ENCODE peak calls at places on chromosomes 6 and 20, in nine cellular contexts. B is AG04450; V is CD4-positive, alpha-beta T cell; A is heart right ventricle; H is IMR-90; U is left ventricle myocardium inferior; M is CD4-positive, CD25-positive, alpha-beta regulatory T cell; O is effector memory CD4-positive, alpha-beta T cell; L is naive thymus-derived CD4-positive, alpha-beta T cell. J is an unnamed sample.

GRCh38 chr6:34341481-34341971 is 50.9 kb downstream of the NUDT3 start:
- DNase-seq in B (no peak), V (no peak), A (no peak), H (peak), U (no peak), M (no peak), O (no peak), L (no peak), J (no peak)

GRCh38 chr6:105459049-105459448 is 56.2 kb upstream of the PREP start:
- DNase-seq in B (no peak), V (no peak), A (no peak), H (no peak), U (no peak), M (peak), O (peak), L (no peak), J (peak)

GRCh38 chr6:17167327-17167979 is 65.6 kb downstream of the STMND1 start:
- DNase-seq in B (no peak), V (no peak), A (peak), H (peak), U (peak), M (no peak), O (no peak), L (no peak), J (peak)

GRCh38 chr20:23091741-23092408 is 5.8 kb upstream of the CD93 start:
- DNase-seq in B (no peak), V (no peak), A (no peak), H (no peak), U (no peak), M (no peak), O (no peak), L (no peak), J (no peak)

GRCh38 chr6:26351544-26351953 is 13.4 kb upstream of the BTN3A2 start:
- DNase-seq in B (peak), V (no peak), A (no peak), H (peak), U (no peak), M (no peak), O (no peak), L (no peak), J (peak)

GRCh38 chr20:10640897-10641296 is 32.9 kb downstream of the JAG1 start:
- DNase-seq in B (no peak), V (no peak), A (no peak), H (no peak), U (no peak), M (no peak), O (no peak), L (no peak), J (no peak)

GRCh38 chr6:2781685-2782355 is 16.6 kb downstream of the WRNIP1 start:
- DNase-seq in B (no peak), V (no peak), A (no peak), H (no peak), U (no peak), M (no peak), O (no peak), L (no peak), J (no peak)

GRCh38 chr20:11035211-11035610 is 361.4 kb upstream of the JAG1 start:
- DNase-seq in B (no peak), V (no peak), A (no peak), H (no peak), U (no peak), M (no peak), O (no peak), L (no peak), J (no peak)

GRCh38 chr6:40160826-40161225 is 226.6 kb upstream of the MOCS1 start:
- DNase-seq in B (no peak), V (no peak), A (no peak), H (no peak), U (no peak), M (no peak), O (no peak), L (no peak), J (no peak)

GRCh38 chr20:29689411-29690225 is 1567.8 kb upstream of the DEFB115 start:
- DNase-seq in B (no peak), V (no peak), A (peak), H (no peak), U (peak), M (no peak), O (no peak), L (peak), J (no peak)

GRCh38 chr20:10260316-10260715 is 41.7 kb downstream of the SNAP25 start:
- DNase-seq in B (no peak), V (no peak), A (no peak), H (no peak), U (no peak), M (no peak), O (no peak), L (no peak), J (no peak)

GRCh38 chr20:59784365-59785117 is 148.9 kb downstream of the SYCP2 start:
- DNase-seq in B (no peak), V (no peak), A (no peak), H (no peak), U (no peak), M (no peak), O (no peak), L (no peak), J (no peak)

GRCh38 chr20:57902478-57902877 is 192.7 kb upstream of the PMEPA1 start:
- DNase-seq in B (no peak), V (no peak), A (no peak), H (peak), U (no peak), M (no peak), O (no peak), L (no peak), J (peak)

GRCh38 chr20:14406495-14406894 is 69.1 kb upstream of the FLRT3 start:
- DNase-seq in B (no peak), V (no peak), A (no peak), H (peak), U (no peak), M (no peak), O (no peak), L (no peak), J (peak)

GRCh38 chr6:147930743-147931142 is 411.9 kb upstream of the SASH1 start:
- DNase-seq in B (no peak), V (no peak), A (no peak), H (no peak), U (no peak), M (no peak), O (no peak), L (no peak), J (no peak)

GRCh38 chr6:52577022-52577777 is at the start of gene TRAM2:
- DNase-seq in B (no peak), V (peak), A (peak), H (peak), U (peak), M (peak), O (peak), L (peak), J (peak)

GRCh38 chr6:39189915-39190544 is 39.2 kb downstream of the KCNK5 start:
- DNase-seq in B (no peak), V (no peak), A (no peak), H (peak), U (peak), M (peak), O (no peak), L (no peak), J (peak)

GRCh38 chr6:81763051-81763450 is 10.6 kb upstream of the TENT5A start:
- DNase-seq in B (no peak), V (no peak), A (no peak), H (no peak), U (no peak), M (no peak), O (no peak), L (no peak), J (no peak)

GRCh38 chr6:106098383-106099234 is 12.5 kb downstream of the PRDM1 start:
- DNase-seq in B (no peak), V (peak), A (peak), H (peak), U (no peak), M (peak), O (peak), L (peak), J (peak)

GRCh38 chr6:13390658-13391057 is 62.3 kb upstream of the TBC1D7 start:
- DNase-seq in B (no peak), V (no peak), A (no peak), H (no peak), U (no peak), M (peak), O (no peak), L (no peak), J (no peak)

GRCh38 chr20:36507746-36508145 is 33.6 kb upstream of the MYL9 start:
- DNase-seq in B (no peak), V (no peak), A (no peak), H (no peak), U (no peak), M (no peak), O (no peak), L (no peak), J (no peak)

GRCh38 chr6:5094327-5094726 is 9.2 kb downstream of the PPP1R3G start:
- DNase-seq in B (peak), V (no peak), A (no peak), H (peak), U (no peak), M (no peak), O (no peak), L (no peak), J (peak)

GRCh38 chr6:5095236-5095635 is 10.1 kb downstream of the PPP1R3G start:
- DNase-seq in B (no peak), V (no peak), A (no peak), H (peak), U (no peak), M (no peak), O (no peak), L (no peak), J (peak)

GRCh38 chr6:5099537-5099936 is 14.4 kb downstream of the PPP1R3G start:
- DNase-seq in B (no peak), V (no peak), A (no peak), H (no peak), U (no peak), M (no peak), O (no peak), L (no peak), J (no peak)

GRCh38 chr6:5098501-5099270 is 13.5 kb downstream of the PPP1R3G start:
- DNase-seq in B (no peak), V (no peak), A (no peak), H (no peak), U (no peak), M (no peak), O (no peak), L (no peak), J (no peak)

GRCh38 chr6:5096482-5096881 is 11.3 kb downstream of the PPP1R3G start:
- DNase-seq in B (no peak), V (no peak), A (peak), H (no peak), U (peak), M (no peak), O (no peak), L (no peak), J (no peak)
- H3K27ac ChIP-seq in B (no peak), V (no peak), A (peak), H (no peak), U (peak), M (no peak), O (no peak), L (no peak), J (no peak)

DNA sequence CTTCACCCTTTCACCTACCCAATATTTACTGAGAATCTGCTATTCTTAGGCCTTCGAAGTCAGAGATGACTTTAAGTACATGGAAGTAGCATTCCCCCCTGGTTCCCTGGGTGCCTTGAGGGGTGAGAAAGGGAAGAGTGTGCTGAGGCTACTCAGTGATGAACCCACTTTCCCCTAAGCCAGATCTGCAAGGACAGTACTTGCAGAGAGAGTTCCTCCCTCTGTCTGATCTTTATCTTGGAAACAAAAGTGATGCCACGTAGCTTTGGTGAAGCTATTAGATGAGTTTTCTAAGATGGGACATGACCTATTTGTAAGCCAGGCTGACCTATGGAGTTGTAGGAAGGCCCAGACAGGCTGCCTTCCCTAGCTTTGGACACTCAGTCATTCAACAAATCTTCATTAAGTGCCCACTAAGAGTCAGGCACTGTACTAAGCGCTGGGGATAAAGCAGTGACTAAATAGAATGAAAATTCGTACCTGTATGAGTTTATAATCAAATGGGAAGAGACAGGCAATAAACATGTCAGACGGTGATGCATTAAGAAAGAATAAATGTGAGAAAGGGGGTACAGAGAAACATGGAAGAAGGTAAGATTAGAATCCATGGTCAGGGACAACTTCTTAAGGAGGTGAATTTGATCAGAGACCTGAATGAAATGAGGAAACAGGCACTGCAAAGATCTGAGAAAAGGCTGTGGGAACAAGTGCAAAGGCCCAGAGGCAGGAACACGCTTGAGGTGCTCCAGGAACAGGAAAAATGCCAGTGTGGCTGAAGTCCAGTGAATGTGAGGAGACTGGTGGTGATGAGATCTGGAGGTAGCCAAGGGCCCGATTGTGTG is 42.2 kb downstream of the BCL2L1 start:
- DNase-seq in B (no peak), V (no peak), A (no peak), H (no peak), U (no peak), M (no peak), O (no peak), L (no peak), J (no peak)
- H3K27ac ChIP-seq in B (no peak), V (no peak), A (peak), H (no peak), U (peak), M (peak), O (no peak), L (peak), J (no peak)

GRCh38 chr20:64038579-64039292 is 2.8 kb downstream of the C20orf204 start:
- DNase-seq in B (no peak), V (peak), A (peak), H (peak), U (peak), M (peak), O (peak), L (peak), J (peak)

GRCh38 chr20:64040231-64041039 is 4.5 kb downstream of the C20orf204 start:
- DNase-seq in B (no peak), V (no peak), A (no peak), H (no peak), U (no peak), M (no peak), O (no peak), L (no peak), J (no peak)

GRCh38 chr20:64041040-64041780 is 5.2 kb downstream of the C20orf204 start:
- DNase-seq in B (no peak), V (no peak), A (no peak), H (no peak), U (no peak), M (no peak), O (no peak), L (no peak), J (no peak)

GRCh38 chr20:64038252-64038578 is 2.2 kb downstream of the C20orf204 start:
- DNase-seq in B (no peak), V (no peak), A (no peak), H (no peak), U (no peak), M (no peak), O (no peak), L (no peak), J (no peak)

DNA sequence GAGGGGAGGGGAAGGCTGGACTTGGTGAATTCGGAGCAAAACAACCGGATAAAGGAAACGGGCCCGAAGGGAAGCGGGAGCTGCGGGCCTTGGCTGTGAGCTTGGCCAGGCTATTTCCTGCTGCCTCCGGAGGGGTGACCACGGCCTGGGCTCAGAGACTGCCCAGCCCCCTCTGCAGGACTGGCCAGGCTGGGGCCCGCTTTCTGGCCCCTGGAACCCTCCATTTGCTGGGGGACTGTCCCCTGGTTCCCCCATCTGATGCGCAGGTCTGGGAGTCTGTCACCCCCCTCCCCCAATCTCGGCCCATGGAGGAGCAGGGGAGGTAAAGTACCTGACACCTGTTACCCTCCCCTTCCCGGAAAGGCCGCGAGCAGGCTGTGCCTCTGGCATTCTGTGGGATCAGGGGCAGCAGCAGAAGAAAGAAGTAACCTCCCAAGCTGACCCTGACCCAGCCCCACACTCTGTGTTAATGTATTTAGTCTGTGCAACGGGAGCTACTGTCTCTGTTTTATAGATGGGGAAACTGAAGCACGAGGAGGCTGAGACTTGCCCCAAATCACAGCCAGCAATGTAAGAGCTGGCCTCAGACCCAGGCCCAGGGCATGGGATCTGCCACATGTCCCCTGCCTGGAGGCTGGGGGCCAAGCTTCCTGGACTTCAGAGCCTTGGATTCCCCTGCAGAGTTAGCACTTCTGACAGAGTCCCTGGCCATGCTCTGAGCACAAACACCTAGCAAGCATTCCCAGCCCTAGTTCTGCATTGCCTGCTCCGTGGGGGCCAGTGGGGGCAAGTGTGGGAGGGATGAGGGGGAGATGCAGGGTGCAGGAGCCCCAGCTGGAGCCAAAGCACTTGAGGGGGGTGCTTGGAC is 3.5 kb downstream of the C20orf204 start:
- DNase-seq in B (no peak), V (no peak), A (no peak), H (no peak), U (no peak), M (no peak), O (no peak), L (no peak), J (no peak)
- H3K27ac ChIP-seq in B (no peak), V (peak), A (peak), H (no peak), U (peak), M (no peak), O (peak), L (peak), J (no peak)

DNA sequence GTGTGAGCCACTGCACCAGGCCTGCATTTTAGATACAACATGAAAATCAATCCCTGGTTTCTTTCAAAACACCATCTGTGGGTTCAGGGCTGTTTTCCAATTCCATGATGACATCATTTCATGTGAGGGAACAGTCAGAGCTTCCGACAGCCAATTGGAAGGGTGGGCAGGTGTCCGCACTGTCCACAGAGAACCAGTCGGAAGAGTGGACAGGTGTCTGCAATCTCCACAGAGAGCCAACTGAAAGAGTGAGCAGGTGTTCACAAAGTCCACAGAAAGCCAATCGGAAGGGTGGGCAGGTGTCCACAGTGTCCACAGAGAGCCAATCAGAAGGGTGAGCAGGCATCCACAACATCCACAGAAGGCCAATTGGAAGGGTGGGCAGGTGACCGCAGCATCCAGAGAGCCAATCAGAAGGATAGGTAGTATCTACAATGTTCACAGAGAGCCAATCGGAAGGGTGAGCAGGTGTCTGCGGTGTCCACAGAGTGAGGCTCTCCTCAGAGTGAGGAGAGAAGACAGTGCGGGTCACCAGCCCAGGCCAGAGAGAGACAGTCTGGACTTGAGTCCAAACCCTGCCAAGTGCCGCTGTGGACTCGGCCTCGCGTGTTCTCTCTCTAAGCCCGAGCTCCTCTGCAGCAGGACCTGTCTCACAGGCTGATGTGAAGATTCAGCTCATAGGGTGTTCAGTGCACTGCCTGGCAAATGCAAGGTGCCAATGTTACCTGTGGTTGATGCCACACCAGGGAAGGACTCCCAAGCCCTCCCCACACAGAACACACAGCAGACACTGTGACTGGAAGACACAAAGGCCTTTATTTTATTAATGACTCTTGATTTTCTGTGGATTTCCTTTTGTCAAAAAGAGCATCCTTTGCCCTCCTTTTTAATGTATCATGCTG is 57.3 kb downstream of the DLL1 start:
- DNase-seq in B (no peak), V (no peak), A (no peak), H (no peak), U (peak), M (no peak), O (no peak), L (no peak), J (no peak)
- H3K27ac ChIP-seq in B (no peak), V (no peak), A (no peak), H (no peak), U (no peak), M (no peak), O (no peak), L (no peak), J (no peak)

GRCh38 chr6:84979541-84979940 is 215.1 kb upstream of the TBX18 start:
- DNase-seq in B (no peak), V (no peak), A (no peak), H (no peak), U (no peak), M (no peak), O (no peak), L (no peak), J (peak)
- H3K27ac ChIP-seq in B (no peak), V (no peak), A (no peak), H (no peak), U (no peak), M (no peak), O (no peak), L (no peak), J (peak)

GRCh38 chr20:31664696-31665354 is 27.1 kb downstream of the COX4I2 start:
- DNase-seq in B (no peak), V (no peak), A (no peak), H (no peak), U (no peak), M (no peak), O (no peak), L (no peak), J (no peak)

GRCh38 chr20:31663838-31664695 is 26.4 kb downstream of the COX4I2 start:
- DNase-seq in B (no peak), V (no peak), A (no peak), H (no peak), U (no peak), M (no peak), O (no peak), L (no peak), J (no peak)

GRCh38 chr20:31662372-31662854 is 24.7 kb downstream of the COX4I2 start:
- DNase-seq in B (no peak), V (no peak), A (no peak), H (no peak), U (no peak), M (no peak), O (no peak), L (no peak), J (no peak)

GRCh38 chr20:31663524-31663837 is 25.8 kb downstream of the COX4I2 start:
- DNase-seq in B (no peak), V (no peak), A (no peak), H (no peak), U (no peak), M (no peak), O (no peak), L (no peak), J (no peak)

GRCh38 chr20:31661625-31662371 is 24.1 kb downstream of the COX4I2 start:
- DNase-seq in B (no peak), V (peak), A (peak), H (peak), U (peak), M (peak), O (peak), L (peak), J (peak)
- H3K27ac ChIP-seq in B (peak), V (no peak), A (peak), H (peak), U (peak), M (peak), O (peak), L (peak), J (no peak)

GRCh38 chr6:95517004-95517403 is 60.3 kb upstream of the MANEA start:
- DNase-seq in B (no peak), V (no peak), A (no peak), H (no peak), U (no peak), M (no peak), O (no peak), L (no peak), J (no peak)
- H3K27ac ChIP-seq in B (no peak), V (no peak), A (no peak), H (no peak), U (no peak), M (no peak), O (no peak), L (no peak), J (no peak)

GRCh38 chr6:149157126-149157525 is 160.4 kb upstream of the TAB2 start:
- DNase-seq in B (no peak), V (no peak), A (no peak), H (no peak), U (no peak), M (no peak), O (no peak), L (no peak), J (no peak)
- H3K27ac ChIP-seq in B (no peak), V (no peak), A (no peak), H (no peak), U (no peak), M (no peak), O (no peak), L (no peak), J (no peak)

J was measured in brain microvascular endothelial cell.